ENCODE peak calls at places on chromosomes 2 and 18, in four cellular contexts. J is adrenal gland, O is heart left ventricle, B is spleen. T is an unnamed sample.
A peak's percentile ranks its signal among the peaks of the same experiment; 100 is the strongest.

GRCh38 chr2:196046123-196046917 is 22.3 kb downstream of the DNAH7 start:
- DNase-seq in O (no peak), J (no peak), B (no peak), T (no peak)

GRCh38 chr18:75158465-75159237 is 50.3 kb downstream of the PTGR3 start:
- DNase-seq in B (no peak), J (no peak), O (no peak), T (no peak)

GRCh38 chr2:229725716-229726346 is 11.5 kb upstream of the DNER start:
- DNase-seq in J (peak; percentile 87), B (no peak), O (no peak), T (no peak)

GRCh38 chr2:52877703-52878102 is 889.9 kb upstream of the CHAC2 start:
- DNase-seq in O (no peak), B (no peak), J (no peak), T (no peak)

GRCh38 chr2:166135849-166136258 is 8.0 kb upstream of the SCN1A start:
- DNase-seq in B (no peak), O (no peak), J (no peak), T (no peak)

GRCh38 chr18:48889115-48889941 is 61.4 kb downstream of the SMAD7 start:
- DNase-seq in J (peak; percentile 75), B (peak; percentile 70), O (peak; percentile 65), T (no peak)

GRCh38 chr2:236128321-236128720 is 39.9 kb downstream of the GBX2 start:
- DNase-seq in J (no peak), O (no peak), B (no peak), T (no peak)

GRCh38 chr2:231379266-231380215 is 16.0 kb upstream of the B3GNT7 start:
- DNase-seq in B (no peak), O (no peak), J (peak; percentile 65), T (no peak)

GRCh38 chr2:239194731-239195317 is 206.0 kb downstream of the HDAC4 start:
- DNase-seq in O (peak; percentile 6), J (peak; percentile 70), B (no peak), T (no peak)

GRCh38 chr2:109162999-109163398 is 34.0 kb downstream of the SH3RF3 start:
- DNase-seq in O (peak; percentile 79), B (no peak), J (peak; percentile 38), T (no peak)

GRCh38 chr2:5021148-5021547 is 671.0 kb upstream of the SOX11 start:
- DNase-seq in O (no peak), J (no peak), B (no peak), T (no peak)

GRCh38 chr18:45359275-45360009 is 255.8 kb upstream of the SLC14A2 start:
- DNase-seq in B (no peak), J (no peak), O (no peak), T (no peak)

GRCh38 chr2:237414056-237414661 is at the start of gene COL6A3:
- DNase-seq in O (peak; percentile 82), J (peak; percentile 29), B (no peak), T (no peak)

GRCh38 chr2:60880633-60880987 is 764 bp upstream of the REL start:
- DNase-seq in O (no peak), B (no peak), J (no peak), T (no peak)

GRCh38 chr18:45328271-45328670 is 287.0 kb upstream of the SLC14A2 start:
- DNase-seq in J (no peak), B (no peak), O (no peak), T (no peak)

GRCh38 chr2:29485631-29486030 is 370.4 kb downstream of the CLIP4 start:
- DNase-seq in O (no peak), B (no peak), J (no peak), T (no peak)

GRCh38 chr2:188668017-188668663 is 306.0 kb upstream of the COL3A1 start:
- DNase-seq in B (no peak), O (no peak), J (no peak), T (no peak)

GRCh38 chr2:55365303-55365702 is 54.4 kb downstream of the CCDC88A start:
- DNase-seq in J (no peak), O (no peak), B (no peak), T (peak; percentile 17)

GRCh38 chr18:20971886-20972267 is 139.7 kb downstream of the ROCK1 start:
- DNase-seq in J (no peak), B (no peak), O (no peak), T (peak; percentile 53)

GRCh38 chr2:109609352-109610024 is 4.3 kb downstream of the SEPTIN10 start:
- DNase-seq in O (no peak), J (no peak), B (no peak), T (no peak)

GRCh38 chr2:190999949-191000665 is 13.9 kb downstream of the STAT1 start:
- DNase-seq in B (no peak), J (no peak), O (no peak), T (no peak)
- TF ChIP-seq POLR2A in B (no peak), J (no peak), O (no peak), T (no peak)

GRCh38 chr2:74529357-74530238 is at the start of the genes AUP1 and HTRA2:
- DNase-seq in B (peak; percentile 100), J (peak; percentile 99), O (peak; percentile 99), T (peak; percentile 98)
- TF ChIP-seq POLR2A in B (no peak), J (peak; percentile 76), O (no peak), T (peak; percentile 95)

DNA sequence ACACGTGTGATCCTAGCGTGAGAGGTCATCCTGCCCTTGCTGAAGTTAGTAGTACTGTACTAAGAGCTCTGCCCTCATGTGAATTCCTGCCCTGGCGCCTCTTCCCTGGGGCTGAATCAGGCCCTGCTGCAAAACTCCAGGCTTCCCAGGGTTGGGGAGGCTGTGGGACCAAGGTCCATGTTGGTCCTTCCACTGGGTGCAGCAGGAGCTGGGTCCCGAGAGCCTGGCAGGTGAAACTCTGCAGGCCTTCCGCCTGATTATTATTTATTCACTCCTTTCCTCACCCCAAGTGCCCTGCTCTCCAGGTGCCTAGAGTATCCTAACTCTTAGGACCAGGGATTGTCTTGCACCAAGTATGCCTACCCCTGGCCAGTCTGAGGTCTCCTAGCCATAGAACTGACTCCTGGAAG is 5.3 kb upstream of the CNNM3 start:
- DNase-seq in O (no peak), B (no peak), J (no peak), T (no peak)
- TF ChIP-seq POLR2A in O (no peak), B (no peak), J (no peak), T (no peak)

GRCh38 chr2:11343344-11343625 is 1.2 kb downstream of the ROCK2 start:
- DNase-seq in O (no peak), J (no peak), B (no peak), T (no peak)

GRCh38 chr2:11344956-11345671 is 678 bp upstream of the ROCK2 start:
- DNase-seq in J (peak; percentile 61), O (peak; percentile 57), B (no peak), T (peak; percentile 78)

GRCh38 chr2:11342561-11343343 is 1.7 kb downstream of the ROCK2 start:
- DNase-seq in O (no peak), J (peak; percentile 30), B (no peak), T (peak; percentile 38)

GRCh38 chr2:11344342-11344955 is at the start of gene ROCK2:
- DNase-seq in O (peak; percentile 90), J (peak; percentile 86), B (peak; percentile 95), T (peak; percentile 87)

GRCh38 chr2:11343626-11344341 is 652 bp downstream of the ROCK2 start:
- DNase-seq in J (peak; percentile 52), O (peak; percentile 69), B (peak; percentile 91), T (peak; percentile 47)
- TF ChIP-seq POLR2A in J (peak; percentile 63), O (no peak), B (no peak), T (no peak)

GRCh38 chr2:169478745-169479256 is 493 bp upstream of the BBS5 start:
- DNase-seq in J (no peak), B (no peak), O (no peak), T (no peak)
- TF ChIP-seq POLR2A in J (no peak), B (no peak), O (no peak), T (no peak)

DNA sequence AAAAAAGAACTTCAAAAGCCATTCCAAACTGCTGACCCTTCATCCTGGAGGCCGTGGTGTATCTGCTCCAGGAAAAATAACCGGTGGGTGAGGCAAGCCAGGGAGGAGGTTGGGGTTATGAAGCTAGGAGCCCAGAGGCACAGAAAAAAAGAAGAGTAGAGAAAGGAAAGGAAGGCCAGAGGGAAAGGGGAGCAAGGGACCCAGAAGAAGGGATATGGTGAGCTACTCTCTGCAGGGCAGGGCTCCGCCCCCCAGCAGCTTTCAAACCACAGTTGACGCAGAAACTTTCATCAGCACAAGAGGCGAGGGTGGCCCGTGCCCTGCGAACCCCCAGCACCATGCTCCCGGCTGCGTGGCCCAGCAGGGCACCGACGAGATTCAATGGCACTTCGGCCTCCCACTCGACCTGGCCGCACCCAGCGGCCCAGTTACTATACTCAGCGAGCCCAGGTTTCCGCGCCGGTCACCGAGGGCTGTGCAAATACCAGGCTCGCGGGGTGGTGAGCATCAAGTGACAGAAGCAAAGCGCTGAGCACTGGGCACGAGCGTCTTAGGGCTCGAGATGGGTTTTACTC is 665 bp downstream of the MCM6 start:
- DNase-seq in O (no peak), J (peak; percentile 47), B (peak; percentile 90), T (peak; percentile 72)
- TF ChIP-seq POLR2A in O (no peak), J (no peak), B (no peak), T (no peak)

GRCh38 chr2:20222769-20223344 is 2.1 kb downstream of the SDC1 start:
- DNase-seq in J (no peak), O (no peak), B (no peak), T (no peak)

GRCh38 chr2:20221939-20222768 is 2.8 kb downstream of the SDC1 start:
- DNase-seq in B (no peak), O (no peak), J (no peak), T (no peak)

GRCh38 chr2:20224716-20225293 is at the start of gene SDC1:
- DNase-seq in B (peak; percentile 76), O (peak; percentile 21), J (peak; percentile 68), T (peak; percentile 24)

GRCh38 chr2:20224191-20224715 is 677 bp downstream of the SDC1 start:
- DNase-seq in B (no peak), O (no peak), J (no peak), T (peak; percentile 24)

DNA sequence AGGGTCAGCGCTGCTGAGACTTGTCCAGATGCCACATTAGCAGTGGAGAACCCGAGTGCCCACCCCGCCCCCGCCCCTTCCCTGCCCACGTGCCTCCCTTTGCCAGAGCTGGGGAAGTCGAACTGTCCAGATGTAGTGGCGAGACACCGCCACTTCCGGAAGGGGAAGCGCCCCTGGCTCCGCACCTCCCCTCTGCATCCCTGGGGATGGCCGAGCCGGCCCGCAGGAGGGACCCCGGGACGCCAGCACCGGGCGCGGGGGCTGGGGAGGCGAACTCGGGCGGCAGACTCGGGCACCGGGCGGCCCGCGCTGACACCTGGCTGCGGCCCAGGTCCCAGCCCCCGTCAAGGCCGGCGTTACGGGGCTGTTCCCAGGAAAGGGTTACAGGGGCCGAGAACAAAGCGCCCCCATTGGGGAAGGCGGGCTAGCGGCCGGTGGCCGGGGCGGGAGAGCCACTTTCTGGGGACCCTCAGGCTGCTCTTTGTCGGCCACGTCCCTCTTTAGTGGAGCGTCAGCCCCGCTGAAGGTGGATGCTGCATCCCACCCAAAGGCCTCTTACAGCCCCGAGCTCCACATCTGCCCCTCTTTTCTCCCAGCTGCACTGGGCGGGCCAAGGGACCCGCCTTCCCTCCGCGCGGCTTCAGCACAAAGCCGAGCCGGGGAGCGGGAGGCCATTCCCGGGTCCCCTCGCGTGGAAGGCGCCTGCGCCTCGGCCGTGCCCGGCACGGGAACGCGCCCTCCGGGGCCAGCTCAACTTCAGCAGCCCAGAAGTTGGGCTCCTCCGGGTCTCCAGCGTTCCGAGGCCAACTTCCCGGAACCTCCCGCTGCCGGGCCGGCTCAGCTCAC is 1.4 kb downstream of the SDC1 start:
- DNase-seq in B (peak; percentile 81), J (peak; percentile 61), O (peak; percentile 25), T (no peak)
- TF ChIP-seq POLR2A in B (no peak), J (peak; percentile 44), O (no peak), T (no peak)